ENCODE peak calls at places on chromosome 11, in six cellular contexts. One of them, this sample, is unnamed.

GRCh38 chr11:36376315-36376887 is 80.3 kb downstream of the PRR5L start:
- DNase-seq in lower leg skin: no peak
- DNase-seq in left ventricle myocardium inferior: peak
- DNase-seq in CD4-positive, alpha-beta T cell: no peak
- DNase-seq in nephron progenitor cell: peak
- DNase-seq in right atrium auricular region: no peak
- DNase-seq in this sample: no peak

GRCh38 chr11:31419669-31420068 is 50.0 kb downstream of the DNAJC24 start:
- DNase-seq in CD4-positive, alpha-beta T cell: no peak
- DNase-seq in lower leg skin: no peak
- DNase-seq in left ventricle myocardium inferior: no peak
- DNase-seq in right atrium auricular region: no peak
- DNase-seq in nephron progenitor cell: no peak
- DNase-seq in this sample: no peak

GRCh38 chr11:36241512-36241911 is 47.7 kb downstream of the COMMD9 start:
- DNase-seq in right atrium auricular region: no peak
- DNase-seq in lower leg skin: no peak
- DNase-seq in left ventricle myocardium inferior: no peak
- DNase-seq in nephron progenitor cell: no peak
- DNase-seq in CD4-positive, alpha-beta T cell: no peak
- DNase-seq in this sample: no peak

GRCh38 chr11:104033134-104033533 is 3.3 kb upstream of the DDI1 start:
- DNase-seq in left ventricle myocardium inferior: no peak
- DNase-seq in CD4-positive, alpha-beta T cell: no peak
- DNase-seq in lower leg skin: peak
- DNase-seq in nephron progenitor cell: no peak
- DNase-seq in right atrium auricular region: no peak
- DNase-seq in this sample: no peak

GRCh38 chr11:9719949-9720646 is 56.2 kb downstream of the SWAP70 start:
- DNase-seq in left ventricle myocardium inferior: no peak
- DNase-seq in lower leg skin: no peak
- DNase-seq in nephron progenitor cell: no peak
- DNase-seq in CD4-positive, alpha-beta T cell: no peak
- DNase-seq in right atrium auricular region: no peak
- DNase-seq in this sample: no peak

GRCh38 chr11:105933666-105934065 is 88.4 kb downstream of the MSANTD4 start:
- DNase-seq in nephron progenitor cell: no peak
- DNase-seq in lower leg skin: no peak
- DNase-seq in left ventricle myocardium inferior: no peak
- DNase-seq in right atrium auricular region: no peak
- DNase-seq in CD4-positive, alpha-beta T cell: no peak
- DNase-seq in this sample: no peak

GRCh38 chr11:116042125-116042524 is 537.9 kb upstream of the CADM1 start:
- DNase-seq in left ventricle myocardium inferior: no peak
- DNase-seq in CD4-positive, alpha-beta T cell: no peak
- DNase-seq in lower leg skin: no peak
- DNase-seq in nephron progenitor cell: no peak
- DNase-seq in right atrium auricular region: no peak
- DNase-seq in this sample: no peak

GRCh38 chr11:39724404-39724803 is 1735.0 kb downstream of the LRRC4C start:
- DNase-seq in lower leg skin: no peak
- DNase-seq in nephron progenitor cell: no peak
- DNase-seq in CD4-positive, alpha-beta T cell: no peak
- DNase-seq in right atrium auricular region: no peak
- DNase-seq in left ventricle myocardium inferior: no peak
- DNase-seq in this sample: no peak

GRCh38 chr11:76073716-76074115 is 132.6 kb downstream of the WNT11 start:
- DNase-seq in lower leg skin: no peak
- DNase-seq in right atrium auricular region: no peak
- DNase-seq in nephron progenitor cell: no peak
- DNase-seq in CD4-positive, alpha-beta T cell: no peak
- DNase-seq in left ventricle myocardium inferior: no peak
- DNase-seq in this sample: no peak

GRCh38 chr11:106468091-106468490 is 390.6 kb downstream of the AASDHPPT start:
- DNase-seq in nephron progenitor cell: no peak
- DNase-seq in lower leg skin: no peak
- DNase-seq in CD4-positive, alpha-beta T cell: no peak
- DNase-seq in left ventricle myocardium inferior: no peak
- DNase-seq in right atrium auricular region: no peak
- DNase-seq in this sample: no peak

GRCh38 chr11:12418019-12418611 is 40.7 kb downstream of the PARVA start:
- DNase-seq in right atrium auricular region: no peak
- DNase-seq in left ventricle myocardium inferior: no peak
- DNase-seq in lower leg skin: no peak
- DNase-seq in nephron progenitor cell: no peak
- DNase-seq in CD4-positive, alpha-beta T cell: no peak
- DNase-seq in this sample: no peak

GRCh38 chr11:104665631-104666030 is 232.6 kb downstream of the CASP12 start:
- DNase-seq in right atrium auricular region: no peak
- DNase-seq in left ventricle myocardium inferior: no peak
- DNase-seq in CD4-positive, alpha-beta T cell: no peak
- DNase-seq in lower leg skin: no peak
- DNase-seq in nephron progenitor cell: no peak
- DNase-seq in this sample: no peak

GRCh38 chr11:116207349-116207748 is 565.4 kb downstream of the BUD13 start:
- DNase-seq in nephron progenitor cell: no peak
- DNase-seq in lower leg skin: no peak
- DNase-seq in CD4-positive, alpha-beta T cell: no peak
- DNase-seq in right atrium auricular region: no peak
- DNase-seq in left ventricle myocardium inferior: no peak
- DNase-seq in this sample: no peak

GRCh38 chr11:119722281-119722794 is 6.7 kb downstream of the NECTIN1 start:
- DNase-seq in CD4-positive, alpha-beta T cell: no peak
- DNase-seq in lower leg skin: no peak
- DNase-seq in left ventricle myocardium inferior: no peak
- DNase-seq in nephron progenitor cell: no peak
- DNase-seq in right atrium auricular region: no peak
- DNase-seq in this sample: no peak

GRCh38 chr11:134483291-134483690 is 71.2 kb upstream of the B3GAT1 start:
- DNase-seq in right atrium auricular region: no peak
- DNase-seq in left ventricle myocardium inferior: no peak
- DNase-seq in nephron progenitor cell: no peak
- DNase-seq in lower leg skin: no peak
- DNase-seq in CD4-positive, alpha-beta T cell: no peak
- DNase-seq in this sample: peak

GRCh38 chr11:113778111-113778910 is 1.3 kb upstream of the CLDN25 start:
- DNase-seq in CD4-positive, alpha-beta T cell: no peak
- DNase-seq in lower leg skin: peak
- DNase-seq in left ventricle myocardium inferior: no peak
- DNase-seq in nephron progenitor cell: no peak
- DNase-seq in right atrium auricular region: no peak
- DNase-seq in this sample: no peak

GRCh38 chr11:19279455-19279854 is 38.7 kb upstream of the E2F8 start:
- DNase-seq in right atrium auricular region: no peak
- DNase-seq in lower leg skin: no peak
- DNase-seq in nephron progenitor cell: no peak
- DNase-seq in CD4-positive, alpha-beta T cell: no peak
- DNase-seq in left ventricle myocardium inferior: no peak
- DNase-seq in this sample: no peak

GRCh38 chr11:71548716-71549151 is 514 bp downstream of the KRTAP5-9 start:
- DNase-seq in right atrium auricular region: no peak
- DNase-seq in left ventricle myocardium inferior: no peak
- DNase-seq in lower leg skin: no peak
- DNase-seq in nephron progenitor cell: no peak
- DNase-seq in CD4-positive, alpha-beta T cell: no peak
- DNase-seq in this sample: no peak

GRCh38 chr11:34583818-34584217 is 37.1 kb upstream of the EHF start:
- DNase-seq in lower leg skin: no peak
- DNase-seq in CD4-positive, alpha-beta T cell: no peak
- DNase-seq in left ventricle myocardium inferior: no peak
- DNase-seq in nephron progenitor cell: no peak
- DNase-seq in right atrium auricular region: no peak
- DNase-seq in this sample: no peak

GRCh38 chr11:36109850-36110606 is 166.2 kb downstream of the LDLRAD3 start:
- DNase-seq in lower leg skin: no peak
- DNase-seq in right atrium auricular region: no peak
- DNase-seq in left ventricle myocardium inferior: no peak
- DNase-seq in nephron progenitor cell: no peak
- DNase-seq in CD4-positive, alpha-beta T cell: no peak
- DNase-seq in this sample: no peak

GRCh38 chr11:102138223-102138622 is 28.0 kb downstream of the YAP1 start:
- DNase-seq in left ventricle myocardium inferior: no peak
- DNase-seq in right atrium auricular region: no peak
- DNase-seq in CD4-positive, alpha-beta T cell: no peak
- DNase-seq in lower leg skin: no peak
- DNase-seq in nephron progenitor cell: no peak
- DNase-seq in this sample: no peak

GRCh38 chr11:132220464-132220863 is 850.0 kb downstream of the NTM start:
- DNase-seq in CD4-positive, alpha-beta T cell: no peak
- DNase-seq in lower leg skin: no peak
- DNase-seq in nephron progenitor cell: no peak
- DNase-seq in right atrium auricular region: no peak
- DNase-seq in left ventricle myocardium inferior: no peak
- DNase-seq in this sample: no peak

DNA sequence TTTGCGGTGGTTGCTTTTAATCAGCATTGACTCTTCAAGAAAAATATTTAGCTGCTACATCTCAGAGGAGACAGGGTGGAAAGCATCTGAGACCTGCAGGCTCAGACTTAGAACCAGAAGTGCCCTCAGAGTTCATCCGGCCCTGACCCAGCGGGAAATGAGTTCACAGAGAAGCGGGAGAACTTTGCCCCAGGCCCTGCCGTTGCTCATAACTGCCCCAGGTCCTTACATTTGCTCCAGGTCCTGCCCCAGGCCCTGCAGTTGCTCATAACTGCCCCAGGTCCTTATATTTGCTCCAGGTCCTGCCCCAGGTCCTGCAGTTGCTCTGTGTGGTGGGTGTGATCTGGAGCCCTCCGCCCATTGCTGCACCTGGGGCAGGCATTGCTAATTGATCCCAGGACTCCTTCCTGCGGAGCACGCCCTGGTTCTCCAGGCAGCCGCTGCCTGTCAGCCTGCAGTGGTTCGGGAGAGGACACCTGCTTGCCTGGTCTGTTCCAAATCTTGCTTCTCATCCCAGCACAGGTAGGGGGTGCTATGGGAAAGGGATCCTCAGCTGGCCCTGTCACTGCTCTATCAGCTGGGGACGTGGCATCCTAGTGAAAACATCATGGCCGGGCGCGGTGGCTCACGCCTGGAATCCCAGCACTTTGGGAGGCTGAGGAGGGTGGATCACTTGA is 58.1 kb upstream of the PPP6R3 start:
- DNase-seq in CD4-positive, alpha-beta T cell: no peak
- DNase-seq in right atrium auricular region: no peak
- DNase-seq in left ventricle myocardium inferior: no peak
- DNase-seq in lower leg skin: no peak
- DNase-seq in nephron progenitor cell: no peak
- DNase-seq in this sample: no peak
- TF ChIP-seq CTCF in CD4-positive, alpha-beta T cell: no peak
- TF ChIP-seq CTCF in right atrium auricular region: no peak
- TF ChIP-seq CTCF in left ventricle myocardium inferior: no peak
- TF ChIP-seq CTCF in lower leg skin: no peak
- TF ChIP-seq CTCF in nephron progenitor cell: no peak
- TF ChIP-seq CTCF in this sample: no peak

GRCh38 chr11:65425971-65426838 is 3.6 kb downstream of the NEAT1 start:
- DNase-seq in left ventricle myocardium inferior: no peak
- DNase-seq in right atrium auricular region: peak
- DNase-seq in lower leg skin: no peak
- DNase-seq in nephron progenitor cell: no peak
- DNase-seq in CD4-positive, alpha-beta T cell: peak
- DNase-seq in this sample: no peak
- TF ChIP-seq CTCF in left ventricle myocardium inferior: no peak
- TF ChIP-seq CTCF in right atrium auricular region: no peak
- TF ChIP-seq CTCF in lower leg skin: no peak
- TF ChIP-seq CTCF in nephron progenitor cell: no peak
- TF ChIP-seq CTCF in CD4-positive, alpha-beta T cell: no peak
- TF ChIP-seq CTCF in this sample: no peak

GRCh38 chr11:74703211-74703610 is 28.0 kb downstream of the CHRDL2 start:
- DNase-seq in lower leg skin: no peak
- DNase-seq in left ventricle myocardium inferior: no peak
- DNase-seq in right atrium auricular region: no peak
- DNase-seq in CD4-positive, alpha-beta T cell: no peak
- DNase-seq in nephron progenitor cell: no peak
- DNase-seq in this sample: no peak

GRCh38 chr11:74697722-74698121 is 33.5 kb downstream of the CHRDL2 start:
- DNase-seq in right atrium auricular region: no peak
- DNase-seq in nephron progenitor cell: no peak
- DNase-seq in CD4-positive, alpha-beta T cell: no peak
- DNase-seq in lower leg skin: no peak
- DNase-seq in left ventricle myocardium inferior: no peak
- DNase-seq in this sample: no peak

GRCh38 chr11:74702383-74703007 is 28.7 kb downstream of the CHRDL2 start:
- DNase-seq in nephron progenitor cell: peak
- DNase-seq in left ventricle myocardium inferior: peak
- DNase-seq in right atrium auricular region: peak
- DNase-seq in lower leg skin: peak
- DNase-seq in CD4-positive, alpha-beta T cell: peak
- DNase-seq in this sample: no peak

GRCh38 chr11:74699615-74700396 is 31.4 kb downstream of the CHRDL2 start:
- DNase-seq in right atrium auricular region: no peak
- DNase-seq in lower leg skin: no peak
- DNase-seq in left ventricle myocardium inferior: no peak
- DNase-seq in CD4-positive, alpha-beta T cell: no peak
- DNase-seq in nephron progenitor cell: no peak
- DNase-seq in this sample: no peak

DNA sequence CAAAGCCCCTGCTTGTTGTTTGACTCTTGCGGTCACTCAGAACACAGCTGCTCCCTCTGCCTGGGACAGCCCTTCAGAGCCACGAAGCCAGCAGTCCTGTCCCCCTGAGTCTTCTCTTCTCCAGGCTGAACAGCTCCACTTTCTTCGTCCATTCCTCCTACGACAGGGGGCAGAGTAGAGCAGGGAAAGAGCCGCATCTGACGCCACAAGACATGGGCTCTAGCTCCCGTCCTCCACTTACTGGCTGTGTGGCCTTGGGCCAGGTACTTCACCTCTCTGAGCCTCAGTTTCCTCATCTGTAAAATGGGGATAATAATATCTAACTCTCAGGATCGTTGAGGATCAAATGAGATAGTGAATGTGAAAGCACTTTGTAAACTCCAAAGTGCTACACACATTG is 29.9 kb downstream of the CHRDL2 start:
- DNase-seq in left ventricle myocardium inferior: no peak
- DNase-seq in right atrium auricular region: no peak
- DNase-seq in lower leg skin: no peak
- DNase-seq in nephron progenitor cell: no peak
- DNase-seq in CD4-positive, alpha-beta T cell: no peak
- DNase-seq in this sample: no peak
- TF ChIP-seq CTCF in left ventricle myocardium inferior: no peak
- TF ChIP-seq CTCF in right atrium auricular region: no peak
- TF ChIP-seq CTCF in lower leg skin: no peak
- TF ChIP-seq CTCF in nephron progenitor cell: no peak
- TF ChIP-seq CTCF in CD4-positive, alpha-beta T cell: no peak
- TF ChIP-seq CTCF in this sample: no peak

DNA sequence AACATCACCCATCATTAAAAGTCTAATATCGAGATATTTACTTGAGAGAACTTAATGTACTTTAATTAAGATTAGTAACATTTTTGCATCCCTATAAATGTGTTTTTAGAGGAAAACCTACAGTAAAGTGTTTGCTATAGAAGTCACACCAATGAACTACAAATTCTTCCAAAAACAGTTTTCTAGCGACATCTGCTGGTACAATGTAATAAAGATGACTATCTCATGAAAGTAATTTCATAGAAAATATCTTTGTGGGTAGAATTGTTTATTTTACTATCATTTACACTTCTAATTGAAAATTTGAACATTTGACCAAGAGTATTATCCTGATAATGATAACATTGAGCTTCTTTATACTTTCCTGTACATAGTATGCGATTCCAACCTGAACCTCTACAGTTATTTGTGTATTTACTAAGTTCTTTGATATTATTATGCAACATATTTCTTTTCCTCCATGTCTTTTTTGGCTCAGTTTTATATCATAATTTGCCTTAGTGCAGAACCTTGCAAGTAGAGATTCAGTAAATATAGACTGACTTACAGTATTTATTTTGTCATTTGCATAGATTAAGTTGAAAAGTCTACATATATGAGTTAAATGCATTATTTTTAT is 252.7 kb downstream of the TMEM135 start:
- DNase-seq in right atrium auricular region: no peak
- DNase-seq in CD4-positive, alpha-beta T cell: no peak
- DNase-seq in nephron progenitor cell: peak
- DNase-seq in lower leg skin: no peak
- DNase-seq in left ventricle myocardium inferior: no peak
- DNase-seq in this sample: no peak
- TF ChIP-seq CTCF in right atrium auricular region: peak
- TF ChIP-seq CTCF in CD4-positive, alpha-beta T cell: peak
- TF ChIP-seq CTCF in nephron progenitor cell: peak
- TF ChIP-seq CTCF in lower leg skin: no peak
- TF ChIP-seq CTCF in left ventricle myocardium inferior: peak
- TF ChIP-seq CTCF in this sample: peak